ENCODE peak calls at places on chromosomes 6 and 20, in ten cellular contexts. One of them, this sample, is unnamed.
A peak's percentile ranks its signal among the peaks of the same experiment; 100 is the strongest.

GRCh38 chr6:1871936-1872335 is 262.2 kb downstream of the FOXC1 start:
- DNase-seq in upper lobe of left lung: no peak
- DNase-seq in GM12878: no peak
- DNase-seq in stomach: no peak
- DNase-seq in transverse colon: no peak
- DNase-seq in K562: no peak
- DNase-seq in ovary: peak; percentile 51
- DNase-seq in SK-N-SH: peak; percentile 33
- DNase-seq in H1: no peak
- DNase-seq in sigmoid colon: no peak
- DNase-seq in this sample: no peak

GRCh38 chr6:151307501-151307900 is 67.7 kb downstream of the AKAP12 start:
- DNase-seq in upper lobe of left lung: no peak
- DNase-seq in GM12878: no peak
- DNase-seq in stomach: no peak
- DNase-seq in transverse colon: no peak
- DNase-seq in K562: no peak
- DNase-seq in ovary: no peak
- DNase-seq in SK-N-SH: no peak
- DNase-seq in H1: no peak
- DNase-seq in sigmoid colon: no peak
- DNase-seq in this sample: no peak

GRCh38 chr6:26064619-26065257 is 22.5 kb upstream of the HFE start:
- DNase-seq in upper lobe of left lung: no peak
- DNase-seq in GM12878: no peak
- DNase-seq in stomach: no peak
- DNase-seq in transverse colon: no peak
- DNase-seq in K562: peak; percentile 60
- DNase-seq in ovary: no peak
- DNase-seq in SK-N-SH: peak; percentile 46
- DNase-seq in H1: no peak
- DNase-seq in sigmoid colon: no peak
- DNase-seq in this sample: no peak

GRCh38 chr6:56168601-56169000 is 78.8 kb downstream of the COL21A1 start:
- DNase-seq in upper lobe of left lung: no peak
- DNase-seq in GM12878: no peak
- DNase-seq in stomach: no peak
- DNase-seq in transverse colon: no peak
- DNase-seq in K562: no peak
- DNase-seq in ovary: no peak
- DNase-seq in SK-N-SH: no peak
- DNase-seq in H1: no peak
- DNase-seq in sigmoid colon: no peak
- DNase-seq in this sample: no peak

GRCh38 chr6:148846778-148847761 is 100.2 kb downstream of the UST start:
- DNase-seq in upper lobe of left lung: no peak
- DNase-seq in GM12878: no peak
- DNase-seq in stomach: no peak
- DNase-seq in transverse colon: no peak
- DNase-seq in K562: no peak
- DNase-seq in ovary: no peak
- DNase-seq in SK-N-SH: no peak
- DNase-seq in H1: no peak
- DNase-seq in sigmoid colon: no peak
- DNase-seq in this sample: no peak

GRCh38 chr20:57609086-57609841 is 11.0 kb downstream of the ZBP1 start:
- DNase-seq in upper lobe of left lung: no peak
- DNase-seq in GM12878: no peak
- DNase-seq in stomach: no peak
- DNase-seq in transverse colon: peak; percentile 4
- DNase-seq in K562: no peak
- DNase-seq in ovary: no peak
- DNase-seq in SK-N-SH: no peak
- DNase-seq in H1: no peak
- DNase-seq in sigmoid colon: peak; percentile 42
- DNase-seq in this sample: no peak

GRCh38 chr20:52937701-52938100 is 34.5 kb upstream of the TSHZ2 start:
- DNase-seq in upper lobe of left lung: no peak
- DNase-seq in GM12878: no peak
- DNase-seq in stomach: no peak
- DNase-seq in transverse colon: no peak
- DNase-seq in K562: no peak
- DNase-seq in ovary: no peak
- DNase-seq in SK-N-SH: no peak
- DNase-seq in H1: no peak
- DNase-seq in sigmoid colon: no peak
- DNase-seq in this sample: no peak

GRCh38 chr20:2485662-2486061 is 15.1 kb upstream of the SNRPB start:
- DNase-seq in upper lobe of left lung: peak; percentile 24
- DNase-seq in GM12878: no peak
- DNase-seq in stomach: no peak
- DNase-seq in transverse colon: no peak
- DNase-seq in K562: no peak
- DNase-seq in ovary: no peak
- DNase-seq in SK-N-SH: no peak
- DNase-seq in H1: no peak
- DNase-seq in sigmoid colon: no peak
- DNase-seq in this sample: no peak

GRCh38 chr6:87196275-87196842 is 41.0 kb downstream of the ZNF292 start:
- DNase-seq in upper lobe of left lung: no peak
- DNase-seq in GM12878: no peak
- DNase-seq in stomach: no peak
- DNase-seq in transverse colon: no peak
- DNase-seq in K562: no peak
- DNase-seq in ovary: no peak
- DNase-seq in SK-N-SH: no peak
- DNase-seq in H1: no peak
- DNase-seq in sigmoid colon: no peak
- DNase-seq in this sample: no peak

GRCh38 chr6:84870693-84871092 is 106.3 kb upstream of the TBX18 start:
- DNase-seq in upper lobe of left lung: no peak
- DNase-seq in GM12878: no peak
- DNase-seq in stomach: no peak
- DNase-seq in transverse colon: no peak
- DNase-seq in K562: no peak
- DNase-seq in ovary: no peak
- DNase-seq in SK-N-SH: no peak
- DNase-seq in H1: no peak
- DNase-seq in sigmoid colon: no peak
- DNase-seq in this sample: no peak

GRCh38 chr6:20115269-20116005 is 96.8 kb downstream of the MBOAT1 start:
- DNase-seq in upper lobe of left lung: no peak
- DNase-seq in GM12878: no peak
- DNase-seq in stomach: no peak
- DNase-seq in transverse colon: no peak
- DNase-seq in K562: no peak
- DNase-seq in ovary: no peak
- DNase-seq in SK-N-SH: no peak
- DNase-seq in H1: no peak
- DNase-seq in sigmoid colon: no peak
- DNase-seq in this sample: no peak

GRCh38 chr6:4703367-4703766 is 72.8 kb upstream of the CDYL start:
- DNase-seq in upper lobe of left lung: no peak
- DNase-seq in GM12878: no peak
- DNase-seq in stomach: no peak
- DNase-seq in transverse colon: no peak
- DNase-seq in K562: no peak
- DNase-seq in ovary: no peak
- DNase-seq in SK-N-SH: no peak
- DNase-seq in H1: no peak
- DNase-seq in sigmoid colon: no peak
- DNase-seq in this sample: no peak

GRCh38 chr6:146009338-146009737 is 19.5 kb upstream of the GRM1 start:
- DNase-seq in upper lobe of left lung: no peak
- DNase-seq in GM12878: no peak
- DNase-seq in stomach: no peak
- DNase-seq in transverse colon: no peak
- DNase-seq in K562: no peak
- DNase-seq in ovary: no peak
- DNase-seq in SK-N-SH: no peak
- DNase-seq in H1: no peak
- DNase-seq in sigmoid colon: no peak
- DNase-seq in this sample: no peak

GRCh38 chr6:71886184-71887005 is at the start of gene RIMS1:
- DNase-seq in upper lobe of left lung: no peak
- DNase-seq in GM12878: no peak
- DNase-seq in stomach: no peak
- DNase-seq in transverse colon: no peak
- DNase-seq in K562: no peak
- DNase-seq in ovary: peak; percentile 32
- DNase-seq in SK-N-SH: peak; percentile 85
- DNase-seq in H1: no peak
- DNase-seq in sigmoid colon: peak; percentile 55
- DNase-seq in this sample: no peak

GRCh38 chr6:137942736-137943135 is 75.7 kb downstream of the TNFAIP3 start:
- DNase-seq in upper lobe of left lung: no peak
- DNase-seq in GM12878: no peak
- DNase-seq in stomach: no peak
- DNase-seq in transverse colon: no peak
- DNase-seq in K562: no peak
- DNase-seq in ovary: no peak
- DNase-seq in SK-N-SH: no peak
- DNase-seq in H1: no peak
- DNase-seq in sigmoid colon: no peak
- DNase-seq in this sample: no peak

GRCh38 chr6:29451471-29452193 is 5.2 kb downstream of the OR11A1 start:
- DNase-seq in upper lobe of left lung: no peak
- DNase-seq in GM12878: no peak
- DNase-seq in stomach: no peak
- DNase-seq in transverse colon: no peak
- DNase-seq in K562: no peak
- DNase-seq in ovary: no peak
- DNase-seq in SK-N-SH: no peak
- DNase-seq in H1: no peak
- DNase-seq in sigmoid colon: no peak
- DNase-seq in this sample: no peak
- H3K36me3 ChIP-seq in upper lobe of left lung: no peaks in the 10 kb centered on the region
- H3K36me3 ChIP-seq in GM12878: no peaks in the 10 kb centered on the region
- H3K36me3 ChIP-seq in stomach: no peaks in the 10 kb centered on the region
- H3K36me3 ChIP-seq in transverse colon: no peaks in the 10 kb centered on the region
- H3K36me3 ChIP-seq in K562: no peaks in the 10 kb centered on the region
- H3K36me3 ChIP-seq in ovary: no peaks in the 10 kb centered on the region
- H3K36me3 ChIP-seq in SK-N-SH: no peaks in the 10 kb centered on the region
- H3K36me3 ChIP-seq in H1: no peaks in the 10 kb centered on the region
- H3K36me3 ChIP-seq in sigmoid colon: no peaks in the 10 kb centered on the region
- H3K36me3 ChIP-seq in this sample: no peaks in the 10 kb centered on the region

GRCh38 chr6:168279403-168279935 is 40.1 kb downstream of the DACT2 start:
- DNase-seq in upper lobe of left lung: no peak
- DNase-seq in GM12878: no peak
- DNase-seq in stomach: no peak
- DNase-seq in transverse colon: no peak
- DNase-seq in K562: no peak
- DNase-seq in ovary: no peak
- DNase-seq in SK-N-SH: no peak
- DNase-seq in H1: no peak
- DNase-seq in sigmoid colon: no peak
- DNase-seq in this sample: no peak

GRCh38 chr6:168280020-168280898 is 39.3 kb downstream of the DACT2 start:
- DNase-seq in upper lobe of left lung: no peak
- DNase-seq in GM12878: no peak
- DNase-seq in stomach: no peak
- DNase-seq in transverse colon: no peak
- DNase-seq in K562: no peak
- DNase-seq in ovary: no peak
- DNase-seq in SK-N-SH: no peak
- DNase-seq in H1: no peak
- DNase-seq in sigmoid colon: no peak
- DNase-seq in this sample: no peak

GRCh38 chr6:168277274-168277669 is 42.3 kb downstream of the DACT2 start:
- DNase-seq in upper lobe of left lung: no peak
- DNase-seq in GM12878: no peak
- DNase-seq in stomach: no peak
- DNase-seq in transverse colon: no peak
- DNase-seq in K562: no peak
- DNase-seq in ovary: no peak
- DNase-seq in SK-N-SH: no peak
- DNase-seq in H1: no peak
- DNase-seq in sigmoid colon: no peak
- DNase-seq in this sample: no peak

GRCh38 chr6:168280899-168281245 is 38.7 kb downstream of the DACT2 start:
- DNase-seq in upper lobe of left lung: no peak
- DNase-seq in GM12878: no peak
- DNase-seq in stomach: no peak
- DNase-seq in transverse colon: no peak
- DNase-seq in K562: no peak
- DNase-seq in ovary: no peak
- DNase-seq in SK-N-SH: no peak
- DNase-seq in H1: no peak
- DNase-seq in sigmoid colon: no peak
- DNase-seq in this sample: no peak

GRCh38 chr6:168278904-168279303 is 40.7 kb downstream of the DACT2 start:
- DNase-seq in upper lobe of left lung: no peak
- DNase-seq in GM12878: no peak
- DNase-seq in stomach: no peak
- DNase-seq in transverse colon: peak; percentile 28
- DNase-seq in K562: no peak
- DNase-seq in ovary: no peak
- DNase-seq in SK-N-SH: no peak
- DNase-seq in H1: no peak
- DNase-seq in sigmoid colon: no peak
- DNase-seq in this sample: no peak
- H3K9me3 ChIP-seq in upper lobe of left lung: no peaks in the 10 kb centered on the region
- H3K9me3 ChIP-seq in GM12878: no peaks in the 10 kb centered on the region
- H3K9me3 ChIP-seq in stomach: no peaks in the 10 kb centered on the region
- H3K9me3 ChIP-seq in transverse colon: no peaks in the 10 kb centered on the region
- H3K9me3 ChIP-seq in K562: no peaks in the 10 kb centered on the region
- H3K9me3 ChIP-seq in ovary: no peaks in the 10 kb centered on the region
- H3K9me3 ChIP-seq in SK-N-SH: no peaks in the 10 kb centered on the region
- H3K9me3 ChIP-seq in H1: no peaks in the 10 kb centered on the region
- H3K9me3 ChIP-seq in sigmoid colon: no peaks in the 10 kb centered on the region
- H3K9me3 ChIP-seq in this sample: no peaks in the 10 kb centered on the region

DNA sequence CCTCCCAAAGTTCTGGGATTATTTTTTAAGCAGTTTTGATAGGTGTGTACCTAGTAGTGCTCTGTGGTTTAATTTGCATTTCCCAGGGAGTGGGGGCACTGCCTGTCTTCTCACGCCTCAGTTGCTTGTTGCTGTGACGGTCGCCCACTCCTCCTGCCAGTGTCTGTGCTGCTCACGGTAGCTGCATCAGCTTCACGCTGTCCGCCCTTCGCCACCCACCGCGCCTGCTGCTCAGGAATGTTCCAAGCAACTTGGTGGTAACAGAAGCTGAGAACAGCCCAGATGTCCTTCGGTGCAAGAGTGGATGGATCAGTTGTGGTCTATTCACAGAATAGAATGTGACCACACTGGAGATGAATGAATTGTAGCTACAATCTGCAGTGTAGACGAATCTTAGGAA is 22.9 kb downstream of the DNAJC5 start:
- DNase-seq in upper lobe of left lung: no peak
- DNase-seq in GM12878: no peak
- DNase-seq in stomach: no peak
- DNase-seq in transverse colon: no peak
- DNase-seq in K562: no peak
- DNase-seq in ovary: no peak
- DNase-seq in SK-N-SH: no peak
- DNase-seq in H1: no peak
- DNase-seq in sigmoid colon: no peak
- DNase-seq in this sample: no peak
- TF ChIP-seq EP300 in upper lobe of left lung: no peak
- TF ChIP-seq EP300 in GM12878: no peak
- TF ChIP-seq EP300 in stomach: no peak
- TF ChIP-seq EP300 in transverse colon: no peak
- TF ChIP-seq EP300 in K562: no peak
- TF ChIP-seq EP300 in ovary: no peak
- TF ChIP-seq EP300 in SK-N-SH: no peak
- TF ChIP-seq EP300 in H1: no peak
- TF ChIP-seq EP300 in sigmoid colon: no peak
- TF ChIP-seq EP300 in this sample: no peak

GRCh38 chr20:37228111-37228510 is 33.5 kb downstream of the GHRH start:
- DNase-seq in upper lobe of left lung: no peak
- DNase-seq in GM12878: no peak
- DNase-seq in stomach: no peak
- DNase-seq in transverse colon: no peak
- DNase-seq in K562: no peak
- DNase-seq in ovary: no peak
- DNase-seq in SK-N-SH: no peak
- DNase-seq in H1: no peak
- DNase-seq in sigmoid colon: no peak
- DNase-seq in this sample: no peak
- H3K36me3 ChIP-seq in upper lobe of left lung: peaks cover 95% of the 10 kb centered on the region
- H3K36me3 ChIP-seq in GM12878: peaks cover 49% of the 10 kb centered on the region
- H3K36me3 ChIP-seq in stomach: peaks cover 100% of the 10 kb centered on the region
- H3K36me3 ChIP-seq in transverse colon: peaks cover 73% of the 10 kb centered on the region
- H3K36me3 ChIP-seq in K562: peaks cover 99% of the 10 kb centered on the region
- H3K36me3 ChIP-seq in ovary: no peaks in the 10 kb centered on the region
- H3K36me3 ChIP-seq in SK-N-SH: peaks cover 72% of the 10 kb centered on the region
- H3K36me3 ChIP-seq in H1: peaks cover 39% of the 10 kb centered on the region
- H3K36me3 ChIP-seq in sigmoid colon: peaks cover 100% of the 10 kb centered on the region
- H3K36me3 ChIP-seq in this sample: peaks cover 2% of the 10 kb centered on the region

This sample was measured in tibial nerve.